ENCODE peak calls at places on chromosomes 11 and 22, in five cellular contexts. Q, S, I, K and O are unnamed samples.

GRCh38 chr11:83156150-83156995 is 558 bp upstream of the PCF11 start:
- DNase-seq in Q (peak), S (peak), I (peak), K (peak), O (peak)

GRCh38 chr22:39139933-39140332 is 12.5 kb downstream of the CBX7 start:
- DNase-seq in Q (no peak), S (no peak), I (no peak), K (no peak), O (no peak)

GRCh38 chr22:49011379-49011768 is 816.3 kb downstream of the BRD1 start:
- DNase-seq in Q (no peak), S (no peak), I (no peak), K (peak), O (no peak)

GRCh38 chr11:102390667-102391449 is 43.8 kb downstream of the BIRC2 start:
- DNase-seq in Q (peak), S (peak), I (peak), K (peak), O (peak)

GRCh38 chr11:2741377-2742131 is 41.8 kb upstream of the KCNQ1OT1 start:
- DNase-seq in Q (peak), S (no peak), I (no peak), K (no peak), O (no peak)

GRCh38 chr11:60514055-60514454 is 1.1 kb upstream of the MS4A13 start:
- DNase-seq in Q (no peak), S (no peak), I (no peak), K (no peak), O (no peak)

GRCh38 chr22:32535531-32536190 is 61.0 kb downstream of the FBXO7 start:
- DNase-seq in Q (no peak), S (no peak), I (no peak), K (no peak), O (no peak)

GRCh38 chr22:32796865-32797573 is 4.5 kb upstream of the TIMP3 start:
- DNase-seq in Q (peak), S (peak), I (peak), K (peak), O (peak)

GRCh38 chr11:69007978-69008381 is 5.1 kb downstream of the MRGPRF start:
- DNase-seq in Q (peak), S (no peak), I (no peak), K (no peak), O (no peak)

GRCh38 chr11:86811637-86812321 is 11.4 kb downstream of the PRSS23 start:
- DNase-seq in Q (peak), S (no peak), I (peak), K (no peak), O (no peak)

GRCh38 chr11:71239581-71239980 is 12.8 kb downstream of the SHANK2 start:
- DNase-seq in Q (no peak), S (no peak), I (no peak), K (no peak), O (no peak)

GRCh38 chr11:12160680-12161079 is 50.3 kb downstream of the MICAL2 start:
- DNase-seq in Q (peak), S (no peak), I (no peak), K (no peak), O (no peak)

GRCh38 chr11:65852508-65853248 is 5.3 kb downstream of the CFL1 start:
- DNase-seq in Q (no peak), S (no peak), I (peak), K (no peak), O (peak)

GRCh38 chr11:65854161-65854592 is 3.8 kb downstream of the CFL1 start:
- DNase-seq in Q (no peak), S (no peak), I (peak), K (no peak), O (no peak)

GRCh38 chr11:65851811-65852507 is 6.0 kb downstream of the CFL1 start:
- DNase-seq in Q (no peak), S (no peak), I (no peak), K (no peak), O (no peak)

GRCh38 chr11:65854871-65855837 is 2.8 kb downstream of the CFL1 start:
- DNase-seq in Q (no peak), S (no peak), I (peak), K (no peak), O (no peak)

DNA sequence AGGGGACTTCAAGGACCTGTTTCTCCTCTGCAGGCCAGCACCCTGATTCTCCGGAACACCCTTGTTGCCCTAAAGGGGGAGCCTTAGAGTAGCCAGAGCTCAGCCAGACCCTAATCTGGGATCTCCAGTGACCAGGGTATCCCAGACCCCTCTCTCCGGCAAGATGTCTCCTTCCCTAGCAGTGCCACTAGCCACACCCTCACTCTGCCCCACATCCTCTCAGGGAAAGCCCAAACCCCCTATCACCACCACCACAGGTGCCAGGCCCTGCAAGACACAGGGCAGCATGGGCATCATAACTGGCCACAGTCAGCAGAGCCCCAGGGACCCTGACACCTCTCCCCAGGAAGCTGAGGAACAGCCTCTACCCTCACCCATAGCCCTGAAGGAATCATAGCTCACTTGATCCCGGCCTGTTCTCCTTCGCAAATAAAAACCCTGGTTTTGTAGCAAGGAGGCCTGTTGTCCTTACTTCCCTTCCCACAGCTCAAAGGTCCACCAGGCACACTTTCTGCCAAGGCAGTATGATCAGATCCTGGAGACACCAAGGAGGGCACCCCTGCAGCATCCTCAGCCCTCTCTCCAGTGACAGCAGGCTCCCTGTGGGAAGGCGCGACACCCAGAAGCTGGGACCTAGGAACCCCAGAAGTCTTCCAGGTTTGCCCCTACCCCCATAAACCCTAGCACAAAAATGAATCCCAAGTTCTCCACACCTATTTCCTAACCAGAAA is 4.6 kb downstream of the CFL1 start:
- DNase-seq in Q (no peak), S (no peak), I (no peak), K (no peak), O (no peak)
- TF ChIP-seq CTCF in Q (no peak), S (no peak), I (no peak), K (no peak), O (no peak)

GRCh38 chr11:64745219-64745522 is 1.2 kb upstream of the RASGRP2 start:
- DNase-seq in Q (no peak), S (peak), I (peak), K (peak), O (peak)
- H3K4me3 ChIP-seq in Q (no peak), S (peak), I (no peak), K (peak), O (peak)

GRCh38 chr11:57637626-57638004 is 12.1 kb downstream of the YPEL4 start:
- DNase-seq in Q (no peak), S (no peak), I (no peak), K (no peak), O (no peak)

GRCh38 chr11:57639321-57640067 is 10.2 kb downstream of the YPEL4 start:
- DNase-seq in Q (peak), S (peak), I (no peak), K (no peak), O (no peak)

GRCh38 chr11:57640068-57640800 is 9.5 kb downstream of the YPEL4 start:
- DNase-seq in Q (no peak), S (no peak), I (no peak), K (no peak), O (no peak)

GRCh38 chr11:57638811-57639320 is 10.8 kb downstream of the YPEL4 start:
- DNase-seq in Q (no peak), S (peak), I (no peak), K (no peak), O (no peak)

GRCh38 chr11:57638005-57638760 is 11.5 kb downstream of the YPEL4 start:
- DNase-seq in Q (peak), S (peak), I (peak), K (no peak), O (peak)
- TF ChIP-seq POLR2A in Q (peak), S (peak), I (peak), K (no peak), O (peak)

DNA sequence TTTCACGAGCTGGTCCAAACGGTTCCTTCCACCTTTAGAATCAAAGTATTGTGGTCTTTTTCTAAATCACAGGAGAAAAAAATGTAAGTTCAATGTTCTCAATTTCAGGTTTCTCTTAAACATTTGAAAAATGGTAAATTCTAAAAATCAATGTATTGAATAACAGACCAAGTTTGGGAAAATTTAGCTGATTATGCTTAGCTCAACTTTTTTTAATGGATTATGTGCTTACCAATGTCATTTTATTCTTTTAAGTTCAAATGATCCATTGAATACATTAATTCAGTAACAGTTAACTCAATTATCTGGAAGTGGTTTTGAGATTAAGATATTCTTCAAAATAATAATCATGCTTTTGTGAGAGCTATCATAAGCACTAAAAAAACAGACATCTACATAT is 5.1 kb downstream of the PRDM10 start:
- DNase-seq in Q (no peak), S (no peak), I (no peak), K (no peak), O (no peak)
- TF ChIP-seq CTCF in Q (no peak), S (no peak), I (no peak), K (no peak), O (no peak)

GRCh38 chr11:130781906-130782305 is 134.4 kb downstream of the SNX19 start:
- DNase-seq in Q (peak), S (no peak), I (no peak), K (no peak), O (no peak)
- H3K4me3 ChIP-seq in Q (no peak), S (no peak), I (no peak), K (no peak), O (no peak)

GRCh38 chr11:65382036-65382803 is at the start of gene SLC25A45:
- DNase-seq in Q (peak), S (peak), I (peak), K (peak), O (peak)
- TF ChIP-seq POLR2A in Q (peak), S (no peak), I (peak), K (peak), O (no peak)

GRCh38 chr11:66126808-66127555 is 56.9 kb downstream of the PACS1 start:
- DNase-seq in Q (peak), S (peak), I (peak), K (no peak), O (peak)
- TF ChIP-seq CTCF in Q (no peak), S (no peak), I (no peak), K (no peak), O (no peak)

GRCh38 chr22:25682071-25682470 is 59.9 kb upstream of the MYO18B start:
- DNase-seq in Q (no peak), S (no peak), I (no peak), K (no peak), O (no peak)
- H3K4me3 ChIP-seq in Q (no peak), S (no peak), I (no peak), K (no peak), O (no peak)